ENCODE peak calls at places on chromosomes 13 and 19, in four cellular contexts. One of them, this sample, is unnamed.

GRCh38 chr13:40172878-40173277 is 493.6 kb downstream of the FOXO1 start:
- DNase-seq in cardiac muscle cell: no peak
- DNase-seq in upper lobe of right lung: no peak
- DNase-seq in BJ: no peak
- DNase-seq in this sample: no peak

GRCh38 chr19:6729573-6730152 is 7.7 kb downstream of the GPR108 start:
- DNase-seq in cardiac muscle cell: no peak
- DNase-seq in upper lobe of right lung: no peak
- DNase-seq in BJ: no peak
- DNase-seq in this sample: no peak

GRCh38 chr13:83829800-83830199 is 52.5 kb downstream of the SLITRK1 start:
- DNase-seq in cardiac muscle cell: no peak
- DNase-seq in upper lobe of right lung: no peak
- DNase-seq in BJ: no peak
- DNase-seq in this sample: no peak

GRCh38 chr13:42137856-42138537 is 89.5 kb downstream of the DGKH start:
- DNase-seq in cardiac muscle cell: peak; percentile 39
- DNase-seq in upper lobe of right lung: no peak
- DNase-seq in BJ: no peak
- DNase-seq in this sample: no peak

GRCh38 chr19:29843180-29844051 is 31.6 kb downstream of the CCNE1 start:
- DNase-seq in cardiac muscle cell: peak; percentile 63
- DNase-seq in upper lobe of right lung: peak; percentile 68
- DNase-seq in BJ: no peak
- DNase-seq in this sample: no peak

GRCh38 chr19:6719540-6719861 is 949 bp downstream of the C3 start:
- DNase-seq in cardiac muscle cell: no peak
- DNase-seq in upper lobe of right lung: no peak
- DNase-seq in BJ: no peak
- DNase-seq in this sample: no peak

GRCh38 chr19:18416778-18417249 is 2.4 kb upstream of the SSBP4 start:
- DNase-seq in cardiac muscle cell: peak; percentile 96
- DNase-seq in upper lobe of right lung: peak; percentile 91
- DNase-seq in BJ: no peak
- DNase-seq in this sample: peak; percentile 79

GRCh38 chr13:56299650-56300049 is 841.1 kb upstream of the PRR20A start:
- DNase-seq in cardiac muscle cell: no peak
- DNase-seq in upper lobe of right lung: no peak
- DNase-seq in BJ: no peak
- DNase-seq in this sample: no peak

GRCh38 chr19:3983936-3984583 is 1.2 kb downstream of the EEF2 start:
- DNase-seq in cardiac muscle cell: peak; percentile 60
- DNase-seq in upper lobe of right lung: peak; percentile 74
- DNase-seq in BJ: no peak
- DNase-seq in this sample: no peak

GRCh38 chr19:45955905-45956608 is 17.6 kb downstream of the NOVA2 start:
- DNase-seq in cardiac muscle cell: peak; percentile 75
- DNase-seq in upper lobe of right lung: no peak
- DNase-seq in BJ: no peak
- DNase-seq in this sample: no peak

GRCh38 chr13:37526710-37527446 is 71.7 kb downstream of the POSTN start:
- DNase-seq in cardiac muscle cell: peak; percentile 73
- DNase-seq in upper lobe of right lung: no peak
- DNase-seq in BJ: no peak
- DNase-seq in this sample: no peak

GRCh38 chr13:98557934-98558630 is 18.8 kb downstream of the STK24 start:
- DNase-seq in cardiac muscle cell: no peak
- DNase-seq in upper lobe of right lung: no peak
- DNase-seq in BJ: no peak
- DNase-seq in this sample: no peak

GRCh38 chr13:60519496-60519895 is 122.5 kb downstream of the TDRD3 start:
- DNase-seq in cardiac muscle cell: no peak
- DNase-seq in upper lobe of right lung: no peak
- DNase-seq in BJ: no peak
- DNase-seq in this sample: no peak

GRCh38 chr13:113500530-113501265 is 10.2 kb upstream of the DCUN1D2 start:
- DNase-seq in cardiac muscle cell: no peak
- DNase-seq in upper lobe of right lung: no peak
- DNase-seq in BJ: no peak
- DNase-seq in this sample: no peak

GRCh38 chr13:73991384-73991783 is 142.8 kb downstream of the KLF12 start:
- DNase-seq in cardiac muscle cell: no peak
- DNase-seq in upper lobe of right lung: no peak
- DNase-seq in BJ: no peak
- DNase-seq in this sample: no peak

GRCh38 chr19:45471116-45471865 is 3.5 kb downstream of the FOSB start:
- DNase-seq in cardiac muscle cell: peak; percentile 32
- DNase-seq in upper lobe of right lung: no peak
- DNase-seq in BJ: no peak
- DNase-seq in this sample: no peak

GRCh38 chr19:41746593-41747227 is 8.6 kb upstream of the CEACAM6 start:
- DNase-seq in cardiac muscle cell: peak; percentile 67
- DNase-seq in upper lobe of right lung: no peak
- DNase-seq in BJ: no peak
- DNase-seq in this sample: no peak

GRCh38 chr19:38557205-38557799 is 60.5 kb downstream of the MAP4K1 start:
- DNase-seq in cardiac muscle cell: no peak
- DNase-seq in upper lobe of right lung: peak; percentile 72
- DNase-seq in BJ: no peak
- DNase-seq in this sample: no peak

GRCh38 chr19:49808762-49809154 is 4.3 kb downstream of the FUZ start:
- DNase-seq in cardiac muscle cell: peak; percentile 90
- DNase-seq in upper lobe of right lung: peak; percentile 97
- DNase-seq in BJ: no peak
- DNase-seq in this sample: peak; percentile 93

GRCh38 chr13:52787212-52787611 is 47.6 kb upstream of the CNMD start:
- DNase-seq in cardiac muscle cell: no peak
- DNase-seq in upper lobe of right lung: no peak
- DNase-seq in BJ: no peak
- DNase-seq in this sample: no peak

GRCh38 chr19:1400281-1401137 is 833 bp downstream of the GAMT start:
- DNase-seq in cardiac muscle cell: peak; percentile 22
- DNase-seq in upper lobe of right lung: no peak
- DNase-seq in BJ: no peak
- DNase-seq in this sample: no peak

GRCh38 chr13:90868321-90868920 is 479.1 kb upstream of the MIR17HG start:
- DNase-seq in cardiac muscle cell: peak; percentile 42
- DNase-seq in upper lobe of right lung: no peak
- DNase-seq in BJ: no peak
- DNase-seq in this sample: no peak

GRCh38 chr13:109146912-109147624 is 517.7 kb downstream of the MYO16 start:
- DNase-seq in cardiac muscle cell: peak; percentile 57
- DNase-seq in upper lobe of right lung: no peak
- DNase-seq in BJ: peak; percentile 71
- DNase-seq in this sample: no peak

GRCh38 chr13:106348032-106348431 is 187.4 kb downstream of the EFNB2 start:
- DNase-seq in cardiac muscle cell: peak; percentile 50
- DNase-seq in upper lobe of right lung: no peak
- DNase-seq in BJ: no peak
- DNase-seq in this sample: no peak

GRCh38 chr19:43438291-43439162 is 23.8 kb downstream of the TEX101 start:
- DNase-seq in cardiac muscle cell: peak; percentile 86
- DNase-seq in upper lobe of right lung: no peak
- DNase-seq in BJ: peak; percentile 98
- DNase-seq in this sample: no peak

GRCh38 chr13:51697855-51698254 is 106.1 kb downstream of the DHRS12 start:
- DNase-seq in cardiac muscle cell: no peak
- DNase-seq in upper lobe of right lung: no peak
- DNase-seq in BJ: no peak
- DNase-seq in this sample: no peak

GRCh38 chr13:113965383-113965874 is 8.4 kb downstream of the C13orf46 start:
- DNase-seq in cardiac muscle cell: no peak
- DNase-seq in upper lobe of right lung: no peak
- DNase-seq in BJ: no peak
- DNase-seq in this sample: no peak

GRCh38 chr13:43360196-43360595 is 336.8 kb downstream of the DNAJC15 start:
- DNase-seq in cardiac muscle cell: peak; percentile 68
- DNase-seq in upper lobe of right lung: no peak
- DNase-seq in BJ: no peak
- DNase-seq in this sample: no peak

GRCh38 chr13:95524270-95524901 is 28.1 kb upstream of the CLDN10 start:
- DNase-seq in cardiac muscle cell: peak; percentile 84
- DNase-seq in upper lobe of right lung: no peak
- DNase-seq in BJ: no peak
- DNase-seq in this sample: no peak

GRCh38 chr19:13796301-13797057 is 1.2 kb downstream of the ZSWIM4 start:
- DNase-seq in cardiac muscle cell: peak; percentile 95
- DNase-seq in upper lobe of right lung: peak; percentile 75
- DNase-seq in BJ: peak; percentile 87
- DNase-seq in this sample: peak; percentile 92
- H3K4me3 ChIP-seq in cardiac muscle cell: peak overlapping the region; percentile 66
- H3K4me3 ChIP-seq in upper lobe of right lung: peak overlapping the region; percentile 79
- H3K4me3 ChIP-seq in BJ: peak overlapping the region; percentile 94
- H3K4me3 ChIP-seq in this sample: peak overlapping the region; percentile 98

GRCh38 chr19:15897738-15898276 is at the start of gene CYP4F2:
- DNase-seq in cardiac muscle cell: no peak
- DNase-seq in upper lobe of right lung: no peak
- DNase-seq in BJ: no peak
- DNase-seq in this sample: no peak

GRCh38 chr19:15900504-15900903 is 2.6 kb upstream of the CYP4F2 start:
- DNase-seq in cardiac muscle cell: no peak
- DNase-seq in upper lobe of right lung: no peak
- DNase-seq in BJ: no peak
- DNase-seq in this sample: no peak

GRCh38 chr19:15894359-15894758 is 3.5 kb downstream of the CYP4F2 start:
- DNase-seq in cardiac muscle cell: no peak
- DNase-seq in upper lobe of right lung: no peak
- DNase-seq in BJ: no peak
- DNase-seq in this sample: no peak

GRCh38 chr19:15895876-15896430 is 1.9 kb downstream of the CYP4F2 start:
- DNase-seq in cardiac muscle cell: no peak
- DNase-seq in upper lobe of right lung: no peak
- DNase-seq in BJ: no peak
- DNase-seq in this sample: no peak

DNA sequence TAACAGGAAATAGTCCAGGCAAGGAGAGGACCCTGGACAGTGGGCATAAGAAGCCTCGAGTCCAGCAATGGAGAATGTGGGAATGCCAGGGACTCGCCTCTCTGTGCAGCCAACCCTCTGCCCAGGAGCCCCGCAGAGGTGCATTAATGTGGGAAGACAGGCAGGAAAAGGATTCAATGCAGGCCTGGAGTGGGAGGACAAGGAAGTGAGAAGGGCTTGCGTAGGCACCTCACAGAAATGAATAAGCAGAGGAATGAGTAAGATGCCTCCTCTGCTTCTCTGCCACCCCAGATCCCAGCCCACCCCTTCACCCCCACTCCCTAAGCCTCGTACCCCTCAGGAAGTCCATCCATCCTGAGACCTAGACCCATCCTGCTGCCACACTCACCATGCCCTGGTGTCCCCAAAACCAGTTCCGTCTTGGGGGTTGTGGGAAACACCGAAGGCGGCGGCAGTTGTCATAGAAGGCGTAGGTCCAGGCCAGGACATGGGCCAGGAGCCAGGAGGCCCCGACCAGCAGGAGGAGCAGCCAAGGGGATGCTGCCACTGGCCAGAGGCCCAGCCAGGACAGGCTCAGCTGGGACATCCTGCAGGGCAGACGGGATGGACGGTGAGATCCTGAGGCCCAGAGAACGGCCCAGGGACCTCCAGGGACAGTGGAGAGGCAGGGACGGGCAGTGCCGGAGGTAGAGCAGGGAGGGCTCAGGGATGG is 692 bp downstream of the CYP4F2 start:
- DNase-seq in cardiac muscle cell: no peak
- DNase-seq in upper lobe of right lung: no peak
- DNase-seq in BJ: no peak
- DNase-seq in this sample: no peak
- TF ChIP-seq CTCF in cardiac muscle cell: no peak
- TF ChIP-seq CTCF in upper lobe of right lung: no peak
- TF ChIP-seq CTCF in BJ: no peak
- TF ChIP-seq CTCF in this sample: no peak

DNA sequence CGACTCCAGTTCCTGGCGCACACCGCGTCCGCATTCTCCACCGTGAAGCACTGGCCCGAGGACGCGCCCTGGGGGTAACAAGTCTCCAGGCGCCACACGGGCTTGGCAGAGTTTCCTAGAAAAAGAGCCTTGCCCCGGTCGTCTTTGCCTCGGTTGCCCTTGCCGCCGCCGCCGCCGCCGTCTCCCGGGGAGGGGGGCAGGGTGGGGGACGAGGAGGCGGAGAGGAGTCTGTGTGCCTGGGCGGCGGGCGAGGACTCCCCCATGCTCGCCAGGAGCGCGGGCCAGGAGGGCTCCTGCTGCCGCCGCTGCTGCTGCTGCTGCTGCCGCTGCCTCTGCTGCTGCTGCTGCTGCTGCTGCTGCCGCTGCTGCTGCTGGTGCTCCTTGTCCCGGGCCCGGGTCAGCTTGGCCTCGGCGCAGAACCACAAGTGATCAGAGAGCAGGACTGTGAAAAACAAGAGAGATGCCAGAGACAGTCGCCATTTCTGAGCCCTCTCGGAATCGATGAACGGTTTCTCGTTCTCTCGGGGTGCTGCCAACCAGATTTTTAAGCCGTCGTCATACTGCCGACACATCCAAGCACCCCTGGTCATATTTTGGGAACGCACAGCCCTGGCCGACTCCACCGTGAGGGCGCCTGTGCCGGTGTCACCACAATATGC is 349.2 kb downstream of the LIG4 start:
- DNase-seq in cardiac muscle cell: peak; percentile 51
- DNase-seq in upper lobe of right lung: peak; percentile 67
- DNase-seq in BJ: no peak
- DNase-seq in this sample: no peak
- H3K4me3 ChIP-seq in cardiac muscle cell: peak overlapping the region; percentile 58
- H3K4me3 ChIP-seq in upper lobe of right lung: peak overlapping the region; percentile 52
- H3K4me3 ChIP-seq in BJ: peak overlapping the region; percentile 40
- H3K4me3 ChIP-seq in this sample: no peak overlapping the region

GRCh38 chr13:80249906-80250513 is 90.9 kb downstream of the SPRY2 start:
- DNase-seq in cardiac muscle cell: no peak
- DNase-seq in upper lobe of right lung: no peak
- DNase-seq in BJ: no peak
- DNase-seq in this sample: no peak

GRCh38 chr13:80255946-80256345 is 85.0 kb downstream of the SPRY2 start:
- DNase-seq in cardiac muscle cell: no peak
- DNase-seq in upper lobe of right lung: no peak
- DNase-seq in BJ: no peak
- DNase-seq in this sample: no peak

GRCh38 chr13:80256352-80256932 is 84.5 kb downstream of the SPRY2 start:
- DNase-seq in cardiac muscle cell: no peak
- DNase-seq in upper lobe of right lung: no peak
- DNase-seq in BJ: no peak
- DNase-seq in this sample: no peak

DNA sequence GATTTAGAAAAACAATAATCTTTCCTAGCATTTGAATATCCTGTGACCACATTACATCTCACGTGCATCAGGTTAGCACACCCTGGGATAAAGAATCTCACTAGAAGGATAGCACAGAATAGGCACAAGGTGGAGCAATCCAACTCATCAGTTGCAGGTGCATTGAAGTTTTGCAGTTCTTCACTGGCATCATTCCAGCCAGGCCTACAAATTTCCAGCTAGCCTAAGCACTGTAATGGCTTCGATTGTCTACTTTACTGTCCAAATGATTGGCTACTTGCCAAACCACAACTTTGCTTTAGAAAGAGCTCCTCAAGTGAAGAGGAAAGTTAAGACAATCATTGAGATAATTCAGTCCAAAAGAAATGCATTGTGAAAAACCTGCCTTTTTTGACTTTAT is 89.5 kb downstream of the SPRY2 start:
- DNase-seq in cardiac muscle cell: peak; percentile 60
- DNase-seq in upper lobe of right lung: no peak
- DNase-seq in BJ: no peak
- DNase-seq in this sample: no peak
- TF ChIP-seq CTCF in cardiac muscle cell: no peak
- TF ChIP-seq CTCF in upper lobe of right lung: no peak
- TF ChIP-seq CTCF in BJ: no peak
- TF ChIP-seq CTCF in this sample: no peak